ENCODE peak calls at places on chromosome 13, in eight cellular contexts. U is psoas muscle, B is ascending aorta, O is IMR-90, T is mucosa of descending colon, L is stomach, K is Panc1, E is hepatocyte. Y is an unnamed sample.

GRCh38 chr13:44142911-44143665 is 230.5 kb upstream of the SERP2 start:
- DNase-seq in U (no peak), B (no peak), O (peak; percentile 49), T (no peak), L (no peak), K (no peak), E (peak; percentile 21), Y (no peak)

GRCh38 chr13:36418022-36418805 is 14.1 kb upstream of the CCNA1 start:
- DNase-seq in U (no peak), B (no peak), O (peak; percentile 58), T (no peak), L (no peak), K (no peak), E (no peak), Y (no peak)

GRCh38 chr13:73090812-73091187 is 32.0 kb downstream of the KLF5 start:
- DNase-seq in U (no peak), B (no peak), O (no peak), T (no peak), L (no peak), K (no peak), E (no peak), Y (no peak)

GRCh38 chr13:98239156-98240076 is 62.3 kb upstream of the RNF113B start:
- DNase-seq in U (no peak), B (no peak), O (no peak), T (no peak), L (no peak), K (no peak), E (peak; percentile 42), Y (no peak)

GRCh38 chr13:75405976-75406703 is 75.8 kb downstream of the TBC1D4 start:
- DNase-seq in U (no peak), B (no peak), O (no peak), T (no peak), L (no peak), K (no peak), E (no peak), Y (no peak)

GRCh38 chr13:90933097-90933826 is 414.2 kb upstream of the MIR17HG start:
- DNase-seq in U (no peak), B (no peak), O (no peak), T (no peak), L (no peak), K (no peak), E (no peak), Y (no peak)

GRCh38 chr13:93614776-93615175 is 388.2 kb downstream of the GPC6 start:
- DNase-seq in U (no peak), B (no peak), O (peak; percentile 48), T (no peak), L (no peak), K (no peak), E (no peak), Y (no peak)

GRCh38 chr13:112626124-112626523 is 38.2 kb upstream of the TUBGCP3 start:
- DNase-seq in U (no peak), B (no peak), O (no peak), T (no peak), L (no peak), K (no peak), E (no peak), Y (no peak)

GRCh38 chr13:101325423-101325822 is 90.9 kb downstream of the NALCN start:
- DNase-seq in U (no peak), B (no peak), O (no peak), T (no peak), L (no peak), K (no peak), E (no peak), Y (no peak)

GRCh38 chr13:21395953-21396352 is 63.1 kb downstream of the ZDHHC20 start:
- DNase-seq in U (no peak), B (no peak), O (no peak), T (no peak), L (no peak), K (no peak), E (no peak), Y (no peak)

GRCh38 chr13:109761695-109762094 is 24.7 kb downstream of the IRS2 start:
- DNase-seq in U (no peak), B (no peak), O (no peak), T (no peak), L (no peak), K (no peak), E (no peak), Y (no peak)

GRCh38 chr13:109758937-109759480 is 27.4 kb downstream of the IRS2 start:
- DNase-seq in U (no peak), B (no peak), O (no peak), T (no peak), L (no peak), K (no peak), E (no peak), Y (no peak)

GRCh38 chr13:109760951-109761350 is 25.4 kb downstream of the IRS2 start:
- DNase-seq in U (no peak), B (no peak), O (no peak), T (no peak), L (no peak), K (no peak), E (no peak), Y (no peak)

GRCh38 chr13:109760372-109760771 is 26.0 kb downstream of the IRS2 start:
- DNase-seq in U (no peak), B (no peak), O (no peak), T (no peak), L (no peak), K (no peak), E (no peak), Y (no peak)

DNA sequence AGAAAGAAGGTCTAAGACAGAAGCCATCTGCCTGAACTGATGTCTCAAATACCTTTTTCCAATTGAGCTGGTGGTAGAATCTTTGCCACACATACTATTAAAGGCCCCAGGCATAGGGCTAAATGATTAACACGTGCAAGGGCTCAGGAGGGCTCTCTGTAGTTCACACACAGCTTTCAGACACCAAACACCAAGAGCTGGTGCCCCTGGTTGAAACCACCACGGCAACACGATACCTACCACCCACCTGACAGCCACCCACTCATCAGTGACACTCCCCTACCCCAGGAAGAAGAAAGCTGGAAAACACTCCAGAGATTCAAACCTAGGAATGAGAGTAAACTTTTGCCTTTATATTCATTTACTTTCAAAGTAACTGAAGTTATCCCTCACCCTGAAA is 26.8 kb downstream of the IRS2 start:
- DNase-seq in U (no peak), B (no peak), O (no peak), T (no peak), L (no peak), K (no peak), E (no peak), Y (no peak)
- H3K4me1 ChIP-seq in U (peaks cover 17% of the 10 kb centered on the region), B (no peaks in the 10 kb centered on the region), O (no peaks in the 10 kb centered on the region), T (no peaks in the 10 kb centered on the region), L (peaks cover 13% of the 10 kb centered on the region), K (no peaks in the 10 kb centered on the region), E (no peaks in the 10 kb centered on the region), Y (no peaks in the 10 kb centered on the region)

DNA sequence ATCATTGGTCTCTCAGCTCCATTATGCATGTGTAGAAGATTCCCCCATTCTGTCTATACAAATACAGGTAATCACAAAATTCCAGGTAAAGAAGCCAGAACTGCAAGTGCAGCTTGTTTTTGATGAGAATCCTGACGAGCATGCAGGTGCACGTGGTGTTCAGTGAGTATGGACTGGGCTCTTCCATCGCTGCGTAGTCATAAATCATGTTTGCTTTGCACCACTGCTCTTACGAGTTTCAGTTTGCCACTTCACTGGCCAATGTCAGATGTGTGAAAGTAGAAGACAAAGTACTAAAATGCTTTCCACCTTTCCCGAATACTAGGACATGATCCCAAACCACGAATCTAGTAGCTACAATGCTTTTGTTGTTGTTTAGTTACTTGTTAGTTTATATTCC is 390.7 kb downstream of the LIG4 start:
- DNase-seq in U (no peak), B (no peak), O (no peak), T (no peak), L (no peak), K (no peak), E (no peak), Y (no peak)
- H3K4me1 ChIP-seq in U (no peaks in the 10 kb centered on the region), B (no peaks in the 10 kb centered on the region), O (peaks cover 7% of the 10 kb centered on the region), T (no peaks in the 10 kb centered on the region), L (no peaks in the 10 kb centered on the region), K (no peaks in the 10 kb centered on the region), E (no peaks in the 10 kb centered on the region), Y (no peaks in the 10 kb centered on the region)

DNA sequence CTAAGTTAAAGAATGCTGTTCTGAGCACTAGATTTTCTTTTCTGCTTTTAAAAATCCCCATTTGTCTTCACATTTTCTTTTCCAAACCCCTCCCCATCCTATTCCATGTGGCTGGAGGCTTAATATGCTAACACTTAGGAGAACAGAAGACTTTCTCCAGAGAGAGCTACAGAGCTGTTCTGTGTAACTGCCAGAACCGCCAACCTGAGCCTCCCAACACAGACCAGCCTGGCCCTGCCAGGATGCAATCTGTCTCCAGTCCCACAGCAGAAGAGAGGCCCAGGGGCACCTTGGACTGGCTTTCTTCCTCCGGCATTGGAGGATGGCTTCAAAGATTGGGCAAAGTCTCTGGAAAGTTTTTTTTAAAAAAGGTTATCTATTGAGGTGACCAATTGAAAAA is 264.2 kb downstream of the NDFIP2 start:
- DNase-seq in U (no peak), B (no peak), O (no peak), T (no peak), L (no peak), K (no peak), E (no peak), Y (no peak)
- H3K4me1 ChIP-seq in U (peaks cover 14% of the 10 kb centered on the region), B (no peaks in the 10 kb centered on the region), O (no peaks in the 10 kb centered on the region), T (no peaks in the 10 kb centered on the region), L (peaks cover 19% of the 10 kb centered on the region), K (no peaks in the 10 kb centered on the region), E (peaks cover 16% of the 10 kb centered on the region), Y (no peaks in the 10 kb centered on the region)

DNA sequence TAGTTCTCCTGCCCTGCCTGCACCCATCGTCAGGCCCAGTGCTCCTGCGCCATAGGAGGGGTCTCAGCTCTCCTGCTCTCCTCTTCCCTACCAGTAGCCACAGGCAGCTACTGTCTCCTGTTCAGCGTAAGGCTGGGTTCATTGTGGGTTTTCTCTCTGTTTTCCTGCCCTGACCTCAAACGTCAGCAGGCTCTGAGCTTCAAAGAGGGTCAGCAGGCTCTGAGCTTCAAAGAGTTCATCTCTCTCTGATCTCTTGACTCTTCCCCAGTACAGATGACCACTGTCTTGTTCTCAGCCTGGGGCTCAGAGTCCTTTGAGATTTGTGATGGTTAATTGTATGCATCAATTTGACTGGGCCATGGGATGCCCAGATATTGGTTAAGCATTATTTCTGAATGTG is 4.6 kb upstream of the CPB2 start:
- DNase-seq in U (no peak), B (no peak), O (no peak), T (no peak), L (no peak), K (no peak), E (no peak), Y (no peak)
- H3K4me1 ChIP-seq in U (no peaks in the 10 kb centered on the region), B (no peaks in the 10 kb centered on the region), O (no peaks in the 10 kb centered on the region), T (no peaks in the 10 kb centered on the region), L (no peaks in the 10 kb centered on the region), K (no peaks in the 10 kb centered on the region), E (no peaks in the 10 kb centered on the region), Y (no peaks in the 10 kb centered on the region)